ENCODE peak calls at places on chromosomes 3 and 15, in four cellular contexts. Q, U, Y and S are unnamed samples.

GRCh38 chr3:82100378-82100777 is 338.9 kb upstream of the GBE1 start:
- DNase-seq in Q (no peak), U (no peak), Y (peak), S (no peak)

GRCh38 chr3:77815467-77815866 is 775.6 kb downstream of the ROBO2 start:
- DNase-seq in Q (no peak), U (no peak), Y (peak), S (peak)

GRCh38 chr3:46705022-46705530 is 3.9 kb downstream of the TMIE start:
- DNase-seq in Q (peak), U (peak), Y (peak), S (peak)

GRCh38 chr15:86892774-86893449 is 813.2 kb downstream of the AGBL1 start:
- DNase-seq in Q (no peak), U (no peak), Y (no peak), S (no peak)

GRCh38 chr3:186151077-186151971 is 42.4 kb upstream of the ETV5 start:
- DNase-seq in Q (peak), U (no peak), Y (no peak), S (no peak)

GRCh38 chr15:58985443-58985842 is 2.0 kb upstream of the RNF111 start:
- DNase-seq in Q (no peak), U (peak), Y (peak), S (peak)

GRCh38 chr3:172516318-172517214 is 6.7 kb downstream of the TNFSF10 start:
- DNase-seq in Q (no peak), U (no peak), Y (no peak), S (no peak)

GRCh38 chr15:91032919-91033803 is 10.8 kb upstream of the VPS33B start:
- DNase-seq in Q (no peak), U (peak), Y (peak), S (peak)

GRCh38 chr3:150352931-150353330 is 55.2 kb upstream of the TSC22D2 start:
- DNase-seq in Q (no peak), U (no peak), Y (no peak), S (no peak)

GRCh38 chr15:68654786-68655560 is 76.2 kb downstream of the CORO2B start:
- DNase-seq in Q (no peak), U (no peak), Y (no peak), S (no peak)

GRCh38 chr15:42940527-42940926 is 19.9 kb upstream of the TTBK2 start:
- DNase-seq in Q (no peak), U (no peak), Y (no peak), S (no peak)

GRCh38 chr3:52798978-52799476 is 4.4 kb downstream of the ITIH3 start:
- DNase-seq in Q (no peak), U (peak), Y (peak), S (peak)

GRCh38 chr3:140438736-140439505 is 238.9 kb upstream of the TRIM42 start:
- DNase-seq in Q (no peak), U (no peak), Y (no peak), S (no peak)

GRCh38 chr3:136787226-136787793 is 31.6 kb upstream of the SLC35G2 start:
- DNase-seq in Q (no peak), U (peak), Y (peak), S (no peak)

GRCh38 chr3:129383292-129383860 is 45.1 kb downstream of the EFCAB12 start:
- DNase-seq in Q (no peak), U (peak), Y (peak), S (peak)

DNA sequence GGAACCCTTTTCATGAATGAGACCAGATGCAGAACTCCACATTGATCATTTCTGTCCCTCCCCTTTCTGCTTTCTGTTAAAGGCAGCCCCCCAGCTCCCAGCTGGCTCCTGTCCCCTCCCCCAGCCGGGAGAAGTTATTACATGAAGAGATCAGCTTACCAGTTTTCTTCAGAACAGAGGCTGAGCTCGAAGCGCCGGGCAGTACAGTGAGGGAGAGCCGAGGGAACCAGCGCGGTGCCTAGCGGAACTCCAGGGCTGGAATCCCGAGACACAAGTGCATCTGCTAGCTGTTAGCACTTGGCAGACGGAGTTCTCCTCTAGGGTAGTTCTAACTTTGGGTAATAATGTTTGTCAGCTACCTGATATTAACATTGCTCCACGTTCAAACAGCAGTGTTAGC is 263.3 kb upstream of the NR2E3 start:
- DNase-seq in Q (no peak), U (no peak), Y (no peak), S (peak)
- TF ChIP-seq ETV6 in Q (no peak), U (no peak), Y (no peak), S (no peak)

GRCh38 chr3:31962801-31963205 is 18.3 kb downstream of the OSBPL10 start:
- DNase-seq in Q (no peak), U (no peak), Y (peak), S (no peak)
- TF ChIP-seq ATF3 in Q (no peak), U (no peak), Y (no peak), S (no peak)

DNA sequence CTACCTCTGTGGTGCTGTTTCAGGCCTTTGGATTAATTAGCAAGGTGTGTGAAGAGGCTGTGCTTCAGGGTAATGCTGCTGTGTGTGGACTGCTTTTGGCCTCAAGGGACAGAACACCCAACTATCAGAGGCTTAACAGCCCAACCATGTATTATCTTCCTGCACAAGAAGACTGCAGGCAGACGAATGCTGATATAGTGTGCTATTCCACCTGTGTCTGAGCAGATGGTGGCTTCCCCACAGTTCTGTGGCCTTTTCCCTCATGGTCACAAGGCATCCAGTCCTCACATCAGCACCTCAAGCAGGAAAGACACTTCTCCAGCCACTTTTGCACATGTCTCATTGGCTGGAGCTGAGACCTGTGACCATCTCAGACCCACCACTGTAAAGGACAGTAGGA is 76.6 kb downstream of the CHCHD6 start:
- DNase-seq in Q (no peak), U (no peak), Y (no peak), S (no peak)
- TF ChIP-seq ETV6 in Q (no peak), U (no peak), Y (no peak), S (no peak)

GRCh38 chr15:92520914-92521623 is 127.4 kb downstream of the ST8SIA2 start:
- DNase-seq in Q (no peak), U (no peak), Y (no peak), S (no peak)
- TF ChIP-seq ATF3 in Q (no peak), U (no peak), Y (no peak), S (no peak)